ENCODE peak calls at places on chromosome 21, in four cellular contexts. A is ovary, Z is body of pancreas, I is K562. D is an unnamed sample.

GRCh38 chr21:41610042-41610839 is 102.3 kb upstream of the TMPRSS2 start:
- DNase-seq in Z (peak; percentile 82), I (peak; percentile 74), A (no peak), D (no peak)

GRCh38 chr21:42841156-42841915 is 38.0 kb downstream of the WDR4 start:
- DNase-seq in A (peak; percentile 5), I (no peak), Z (peak; percentile 7), D (no peak)

GRCh38 chr21:45012661-45013270 is 61.6 kb upstream of the ADARB1 start:
- DNase-seq in Z (no peak), I (no peak), A (peak; percentile 6), D (peak; percentile 14)

GRCh38 chr21:31366825-31367224 is 22.8 kb upstream of the TIAM1 start:
- DNase-seq in I (no peak), Z (no peak), A (no peak), D (no peak)

GRCh38 chr21:28635541-28635940 is 357.1 kb downstream of the LTN1 start:
- DNase-seq in A (no peak), I (no peak), Z (no peak), D (no peak)

GRCh38 chr21:42038826-42039425 is 28.8 kb upstream of the ZBTB21 start:
- DNase-seq in Z (peak; percentile 45), I (no peak), A (no peak), D (no peak)

GRCh38 chr21:41008971-41009370 is 159.0 kb upstream of the BACE2 start:
- DNase-seq in I (no peak), A (no peak), Z (no peak), D (no peak)

GRCh38 chr21:37155216-37155615 is 82.2 kb downstream of the TTC3 start:
- DNase-seq in I (no peak), Z (no peak), A (no peak), D (no peak)

GRCh38 chr21:17823846-17824245 is 4.7 kb upstream of the C21orf91 start:
- DNase-seq in I (no peak), Z (no peak), A (no peak), D (no peak)

GRCh38 chr21:35587841-35588390 is 472.4 kb downstream of the SETD4 start:
- DNase-seq in Z (no peak), A (no peak), I (no peak), D (no peak)
- H3K27ac ChIP-seq in Z (no peak overlapping the region), A (no peak overlapping the region), I (no peak overlapping the region), D (no peak overlapping the region)

DNA sequence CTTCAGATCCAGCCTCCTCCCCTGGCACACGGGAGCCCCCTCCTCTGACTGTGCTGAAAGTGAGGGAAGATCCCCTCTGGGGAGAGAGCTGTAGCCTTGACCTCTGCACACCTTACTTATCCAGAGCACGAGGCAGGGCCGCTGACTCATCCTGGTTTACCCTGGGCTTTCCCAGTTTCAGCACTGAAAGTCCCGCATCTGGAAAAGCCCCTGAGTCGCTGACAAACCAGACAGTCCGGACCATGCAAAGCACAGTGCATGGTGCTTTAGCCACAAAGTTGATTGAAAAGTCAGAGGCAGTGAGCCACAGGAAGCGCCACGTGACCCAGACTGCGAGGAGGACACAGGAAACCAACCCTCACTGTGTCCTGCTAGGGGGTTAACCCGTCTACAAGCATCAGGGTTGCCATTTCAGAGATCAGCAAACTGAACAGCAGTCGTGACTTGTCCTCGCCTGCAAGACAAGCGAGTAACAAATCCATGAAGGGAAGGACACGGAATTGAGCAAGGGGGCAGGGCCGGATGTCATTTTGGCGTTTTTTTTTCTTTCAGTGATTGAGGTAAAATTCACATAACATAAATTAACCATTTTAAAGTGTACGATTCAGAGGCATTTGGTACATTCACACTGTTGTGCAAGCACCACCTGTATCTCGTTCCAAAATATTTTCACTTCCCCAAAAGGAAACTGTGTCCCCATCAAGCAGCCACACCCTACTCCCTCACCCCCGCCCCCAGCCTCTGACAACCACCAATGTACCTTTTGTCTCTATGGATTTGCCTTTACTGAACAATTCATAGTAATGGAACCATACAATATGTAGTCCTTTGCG is 19.9 kb upstream of the IFNGR2 start:
- DNase-seq in A (peak; percentile 72), I (peak; percentile 45), Z (peak; percentile 37), D (peak; percentile 81)
- TF ChIP-seq POLR2A in A (no peak), I (no peak), Z (peak; percentile 35), D (peak; percentile 43)

DNA sequence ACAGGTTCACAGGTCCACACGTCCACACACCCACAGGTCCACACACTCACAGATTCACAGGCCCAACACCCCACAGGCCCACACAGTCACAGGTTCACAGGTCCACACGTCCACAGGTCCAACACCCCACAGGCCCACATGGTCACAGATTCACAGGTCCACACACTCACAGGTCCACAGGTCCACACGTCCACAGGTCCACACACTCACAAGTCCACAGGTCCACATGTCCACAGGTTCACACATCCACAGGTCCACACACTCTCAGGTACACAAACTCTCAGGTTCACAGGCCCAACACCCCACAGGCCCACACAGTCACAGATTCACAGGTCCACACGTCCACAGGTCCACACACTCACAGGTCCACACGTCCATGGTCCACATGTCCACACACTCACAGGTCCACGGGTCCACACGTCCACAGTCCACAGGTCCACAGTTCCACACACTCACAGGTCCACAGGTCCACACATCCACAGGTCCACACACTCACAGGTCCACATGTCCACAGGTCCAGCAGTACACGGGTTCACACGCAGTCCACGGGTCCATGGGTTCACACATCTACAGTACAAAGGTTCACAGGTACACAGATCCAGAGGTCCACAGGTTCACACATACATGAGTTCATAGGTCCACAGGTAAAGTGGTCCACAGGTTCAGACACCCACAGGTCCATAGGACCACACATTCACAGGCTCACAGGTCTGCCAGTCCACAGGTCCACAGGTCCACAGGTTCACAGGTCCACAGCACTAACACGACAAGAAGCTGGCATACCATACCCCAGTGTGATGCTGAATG is 39.4 kb upstream of the COL6A2 start:
- DNase-seq in I (no peak), A (no peak), Z (no peak), D (no peak)
- H3K27ac ChIP-seq in I (no peak overlapping the region), A (no peak overlapping the region), Z (no peak overlapping the region), D (no peak overlapping the region)

GRCh38 chr21:38498057-38498833 is at the start of gene ERG:
- DNase-seq in A (no peak), I (no peak), Z (no peak), D (no peak)
- TF ChIP-seq POLR2A in A (no peak), I (no peak), Z (no peak), D (no peak)

GRCh38 chr21:33202464-33203363 is 27.0 kb upstream of the IFNAR2 start:
- DNase-seq in A (no peak), Z (no peak), I (no peak), D (no peak)
- H3K27ac ChIP-seq in A (no peak overlapping the region), Z (peak overlapping the region; percentile 26), I (no peak overlapping the region), D (peak overlapping the region; percentile 86)